ENCODE peak calls at places on chromosomes 13 and 19, in four cellular contexts. S is iris pigment epithelial cell; X is naive thymus-derived CD8-positive, alpha-beta T cell; I is EH. D is an unnamed sample.

GRCh38 chr13:105441406-105441805 is 1094.1 kb downstream of the EFNB2 start:
- DNase-seq in S (peak), X (no peak), I (peak), D (no peak)

GRCh38 chr19:15432629-15433518 is 14.1 kb upstream of the AKAP8L start:
- DNase-seq in S (peak), X (peak), I (peak), D (peak)

GRCh38 chr19:1875646-1876493 is 9.4 kb downstream of the ABHD17A start:
- DNase-seq in S (peak), X (peak), I (peak), D (peak)

GRCh38 chr19:33654840-33655508 is 33.2 kb downstream of the CHST8 start:
- DNase-seq in S (no peak), X (no peak), I (no peak), D (no peak)

GRCh38 chr19:55486043-55486970 is 1.3 kb downstream of the NAT14 start:
- DNase-seq in S (no peak), X (no peak), I (no peak), D (no peak)

GRCh38 chr19:35425682-35426081 is 22.4 kb upstream of the FFAR2 start:
- DNase-seq in S (no peak), X (no peak), I (no peak), D (no peak)

GRCh38 chr13:72839831-72840426 is 58.0 kb downstream of the PIBF1 start:
- DNase-seq in S (peak), X (peak), I (peak), D (peak)

GRCh38 chr13:28753208-28753892 is 34.6 kb upstream of the SLC46A3 start:
- DNase-seq in S (peak), X (no peak), I (peak), D (no peak)

GRCh38 chr19:38849746-38850230 is at the start of gene HNRNPL:
- DNase-seq in S (no peak), X (peak), I (no peak), D (peak)

GRCh38 chr13:67803118-67803517 is 573.0 kb upstream of the PCDH9 start:
- DNase-seq in S (no peak), X (no peak), I (no peak), D (no peak)

GRCh38 chr19:54959840-54960239 is 6.3 kb upstream of the NLRP2 start:
- DNase-seq in S (no peak), X (no peak), I (no peak), D (no peak)

GRCh38 chr19:10346509-10346908 is 7.1 kb upstream of the ICAM3 start:
- DNase-seq in S (peak), X (no peak), I (peak), D (no peak)

GRCh38 chr13:23979361-23980159 is 82.3 kb upstream of the C1QTNF9B start:
- DNase-seq in S (peak), X (peak), I (peak), D (peak)

GRCh38 chr13:108176685-108177274 is 38.6 kb downstream of the LIG4 start:
- DNase-seq in S (peak), X (peak), I (no peak), D (peak)

GRCh38 chr19:16514383-16515019 is 18.3 kb downstream of the C19orf44 start:
- DNase-seq in S (no peak), X (no peak), I (no peak), D (no peak)

GRCh38 chr13:25846227-25846984 is 205.4 kb downstream of the SHISA2 start:
- DNase-seq in S (no peak), X (no peak), I (no peak), D (no peak)

GRCh38 chr19:17370026-17370587 is 7.0 kb downstream of the PLVAP start:
- DNase-seq in S (peak), X (no peak), I (peak), D (no peak)

GRCh38 chr13:44487989-44488388 is 88.1 kb downstream of the TSC22D1 start:
- DNase-seq in S (no peak), X (no peak), I (no peak), D (no peak)

GRCh38 chr13:28558126-28558525 is 63.2 kb upstream of the FLT1 start:
- DNase-seq in S (peak), X (no peak), I (peak), D (no peak)

GRCh38 chr13:113551081-113552000 is 33.2 kb upstream of the TFDP1 start:
- DNase-seq in S (no peak), X (no peak), I (no peak), D (no peak)

D was measured in T-cell.